ENCODE peak calls at places on chromosomes 13 and 19, in seven cellular contexts. One of them, this sample, is unnamed.

GRCh38 chr19:6393982-6394412 is 1.0 kb upstream of the GTF2F1 start:
- DNase-seq in lower leg skin: no peak
- DNase-seq in cardiac fibroblast: no peak
- DNase-seq in mucosa of descending colon: no peak
- DNase-seq in RWPE1: no peak
- DNase-seq in stimulated activated CD4-positive, alpha-beta T cell treated with anti-CD3 and anti-CD28 coated beads, TNF-alpha, amount 100 ng/mL, for 4 hours: no peak
- DNase-seq in activated CD4-positive, alpha-beta T cell treated with anti-CD3 and anti-CD28 coated beads, Interleukin-2, amount 10 ng/mL, durations not matched to agents 7 days and 5 days: peak
- DNase-seq in this sample: no peak

GRCh38 chr13:41905600-41906254 is 55.2 kb downstream of the VWA8 start:
- DNase-seq in lower leg skin: no peak
- DNase-seq in cardiac fibroblast: peak
- DNase-seq in mucosa of descending colon: no peak
- DNase-seq in RWPE1: peak
- DNase-seq in stimulated activated CD4-positive, alpha-beta T cell treated with anti-CD3 and anti-CD28 coated beads, TNF-alpha, amount 100 ng/mL, for 4 hours: no peak
- DNase-seq in activated CD4-positive, alpha-beta T cell treated with anti-CD3 and anti-CD28 coated beads, Interleukin-2, amount 10 ng/mL, durations not matched to agents 7 days and 5 days: no peak
- DNase-seq in this sample: no peak

GRCh38 chr19:39405930-39406655 is 554 bp upstream of the ZFP36 start:
- DNase-seq in lower leg skin: no peak
- DNase-seq in cardiac fibroblast: no peak
- DNase-seq in mucosa of descending colon: peak
- DNase-seq in RWPE1: no peak
- DNase-seq in stimulated activated CD4-positive, alpha-beta T cell treated with anti-CD3 and anti-CD28 coated beads, TNF-alpha, amount 100 ng/mL, for 4 hours: peak
- DNase-seq in activated CD4-positive, alpha-beta T cell treated with anti-CD3 and anti-CD28 coated beads, Interleukin-2, amount 10 ng/mL, durations not matched to agents 7 days and 5 days: peak
- DNase-seq in this sample: no peak

GRCh38 chr19:40101813-40102212 is 11.1 kb upstream of the ZNF780A start:
- DNase-seq in lower leg skin: no peak
- DNase-seq in cardiac fibroblast: no peak
- DNase-seq in mucosa of descending colon: no peak
- DNase-seq in RWPE1: no peak
- DNase-seq in stimulated activated CD4-positive, alpha-beta T cell treated with anti-CD3 and anti-CD28 coated beads, TNF-alpha, amount 100 ng/mL, for 4 hours: no peak
- DNase-seq in activated CD4-positive, alpha-beta T cell treated with anti-CD3 and anti-CD28 coated beads, Interleukin-2, amount 10 ng/mL, durations not matched to agents 7 days and 5 days: no peak
- DNase-seq in this sample: no peak

GRCh38 chr13:106630162-106630561 is 62.2 kb upstream of the ARGLU1 start:
- DNase-seq in lower leg skin: no peak
- DNase-seq in cardiac fibroblast: no peak
- DNase-seq in mucosa of descending colon: no peak
- DNase-seq in RWPE1: no peak
- DNase-seq in stimulated activated CD4-positive, alpha-beta T cell treated with anti-CD3 and anti-CD28 coated beads, TNF-alpha, amount 100 ng/mL, for 4 hours: no peak
- DNase-seq in activated CD4-positive, alpha-beta T cell treated with anti-CD3 and anti-CD28 coated beads, Interleukin-2, amount 10 ng/mL, durations not matched to agents 7 days and 5 days: no peak
- DNase-seq in this sample: no peak

GRCh38 chr13:28423010-28423409 is 71.9 kb downstream of the FLT1 start:
- DNase-seq in lower leg skin: peak
- DNase-seq in cardiac fibroblast: no peak
- DNase-seq in mucosa of descending colon: peak
- DNase-seq in RWPE1: no peak
- DNase-seq in stimulated activated CD4-positive, alpha-beta T cell treated with anti-CD3 and anti-CD28 coated beads, TNF-alpha, amount 100 ng/mL, for 4 hours: no peak
- DNase-seq in activated CD4-positive, alpha-beta T cell treated with anti-CD3 and anti-CD28 coated beads, Interleukin-2, amount 10 ng/mL, durations not matched to agents 7 days and 5 days: peak
- DNase-seq in this sample: no peak

GRCh38 chr13:44906758-44907157 is 82.5 kb downstream of the NUFIP1 start:
- DNase-seq in lower leg skin: no peak
- DNase-seq in cardiac fibroblast: peak
- DNase-seq in mucosa of descending colon: no peak
- DNase-seq in RWPE1: no peak
- DNase-seq in stimulated activated CD4-positive, alpha-beta T cell treated with anti-CD3 and anti-CD28 coated beads, TNF-alpha, amount 100 ng/mL, for 4 hours: no peak
- DNase-seq in activated CD4-positive, alpha-beta T cell treated with anti-CD3 and anti-CD28 coated beads, Interleukin-2, amount 10 ng/mL, durations not matched to agents 7 days and 5 days: no peak
- DNase-seq in this sample: no peak

GRCh38 chr13:20525144-20525600 is 485 bp downstream of the CRYL1 start:
- DNase-seq in lower leg skin: no peak
- DNase-seq in cardiac fibroblast: peak
- DNase-seq in mucosa of descending colon: peak
- DNase-seq in RWPE1: no peak
- DNase-seq in stimulated activated CD4-positive, alpha-beta T cell treated with anti-CD3 and anti-CD28 coated beads, TNF-alpha, amount 100 ng/mL, for 4 hours: peak
- DNase-seq in activated CD4-positive, alpha-beta T cell treated with anti-CD3 and anti-CD28 coated beads, Interleukin-2, amount 10 ng/mL, durations not matched to agents 7 days and 5 days: peak
- DNase-seq in this sample: no peak

GRCh38 chr13:111298214-111298975 is 22.0 kb upstream of the TEX29 start:
- DNase-seq in lower leg skin: no peak
- DNase-seq in cardiac fibroblast: no peak
- DNase-seq in mucosa of descending colon: no peak
- DNase-seq in RWPE1: no peak
- DNase-seq in stimulated activated CD4-positive, alpha-beta T cell treated with anti-CD3 and anti-CD28 coated beads, TNF-alpha, amount 100 ng/mL, for 4 hours: no peak
- DNase-seq in activated CD4-positive, alpha-beta T cell treated with anti-CD3 and anti-CD28 coated beads, Interleukin-2, amount 10 ng/mL, durations not matched to agents 7 days and 5 days: no peak
- DNase-seq in this sample: no peak

This sample was measured in epithelial cell of prostate.